ENCODE peak calls at places on chromosomes 13 and 19, in six cellular contexts. One of them, this sample, is unnamed.

GRCh38 chr19:15640294-15640903 is at the start of gene CYP4F3:
- DNase-seq in breast epithelium: peak; percentile 41
- DNase-seq in transverse colon: peak; percentile 96
- DNase-seq in GM23338: no peak
- DNase-seq in suprapubic skin: no peak
- DNase-seq in HCT116: peak; percentile 80
- DNase-seq in this sample: no peak

GRCh38 chr19:33390120-33390907 is 16.8 kb downstream of the CEBPG start:
- DNase-seq in breast epithelium: peak; percentile 56
- DNase-seq in transverse colon: peak; percentile 45
- DNase-seq in GM23338: no peak
- DNase-seq in suprapubic skin: no peak
- DNase-seq in HCT116: no peak
- DNase-seq in this sample: peak; percentile 91

GRCh38 chr19:55646889-55647731 is 902 bp upstream of the CCDC106 start:
- DNase-seq in breast epithelium: no peak
- DNase-seq in transverse colon: no peak
- DNase-seq in GM23338: no peak
- DNase-seq in suprapubic skin: no peak
- DNase-seq in HCT116: no peak
- DNase-seq in this sample: no peak

GRCh38 chr13:64553411-64554129 is 2676.6 kb downstream of the PCDH9 start:
- DNase-seq in breast epithelium: no peak
- DNase-seq in transverse colon: no peak
- DNase-seq in GM23338: no peak
- DNase-seq in suprapubic skin: no peak
- DNase-seq in HCT116: no peak
- DNase-seq in this sample: no peak

GRCh38 chr13:104773775-104774174 is 1707.6 kb upstream of the SLC10A2 start:
- DNase-seq in breast epithelium: no peak
- DNase-seq in transverse colon: no peak
- DNase-seq in GM23338: peak; percentile 86
- DNase-seq in suprapubic skin: no peak
- DNase-seq in HCT116: peak; percentile 39
- DNase-seq in this sample: no peak

GRCh38 chr13:34352958-34353357 is 535.0 kb downstream of the RFC3 start:
- DNase-seq in breast epithelium: no peak
- DNase-seq in transverse colon: no peak
- DNase-seq in GM23338: no peak
- DNase-seq in suprapubic skin: no peak
- DNase-seq in HCT116: no peak
- DNase-seq in this sample: no peak

GRCh38 chr19:38227272-38228004 is 3.4 kb upstream of the DPF1 start:
- DNase-seq in breast epithelium: no peak
- DNase-seq in transverse colon: no peak
- DNase-seq in GM23338: no peak
- DNase-seq in suprapubic skin: no peak
- DNase-seq in HCT116: no peak
- DNase-seq in this sample: no peak

GRCh38 chr19:10680545-10681135 is 20.6 kb upstream of the QTRT1 start:
- DNase-seq in breast epithelium: no peak
- DNase-seq in transverse colon: no peak
- DNase-seq in GM23338: no peak
- DNase-seq in suprapubic skin: no peak
- DNase-seq in HCT116: no peak
- DNase-seq in this sample: no peak

GRCh38 chr13:73158851-73159250 is 100.0 kb downstream of the KLF5 start:
- DNase-seq in breast epithelium: no peak
- DNase-seq in transverse colon: no peak
- DNase-seq in GM23338: no peak
- DNase-seq in suprapubic skin: no peak
- DNase-seq in HCT116: no peak
- DNase-seq in this sample: no peak

GRCh38 chr19:51489113-51489512 is 10.8 kb downstream of the CEACAM18 start:
- DNase-seq in breast epithelium: no peak
- DNase-seq in transverse colon: no peak
- DNase-seq in GM23338: no peak
- DNase-seq in suprapubic skin: no peak
- DNase-seq in HCT116: no peak
- DNase-seq in this sample: no peak

GRCh38 chr13:85828094-85828684 is 29.0 kb upstream of the SLITRK6 start:
- DNase-seq in breast epithelium: no peak
- DNase-seq in transverse colon: no peak
- DNase-seq in GM23338: peak; percentile 47
- DNase-seq in suprapubic skin: no peak
- DNase-seq in HCT116: peak; percentile 13
- DNase-seq in this sample: no peak

GRCh38 chr19:18847516-18848463 is 16.0 kb downstream of the UPF1 start:
- DNase-seq in breast epithelium: no peak
- DNase-seq in transverse colon: no peak
- DNase-seq in GM23338: no peak
- DNase-seq in suprapubic skin: no peak
- DNase-seq in HCT116: no peak
- DNase-seq in this sample: no peak

GRCh38 chr19:7918615-7919421 is 1.3 kb upstream of the SNAPC2 start:
- DNase-seq in breast epithelium: no peak
- DNase-seq in transverse colon: no peak
- DNase-seq in GM23338: no peak
- DNase-seq in suprapubic skin: no peak
- DNase-seq in HCT116: no peak
- DNase-seq in this sample: no peak

GRCh38 chr13:27259831-27260230 is 8.5 kb downstream of the RPL21 start:
- DNase-seq in breast epithelium: no peak
- DNase-seq in transverse colon: no peak
- DNase-seq in GM23338: no peak
- DNase-seq in suprapubic skin: no peak
- DNase-seq in HCT116: no peak
- DNase-seq in this sample: no peak

GRCh38 chr19:17706750-17707181 is 12.5 kb upstream of the MAP1S start:
- DNase-seq in breast epithelium: no peak
- DNase-seq in transverse colon: no peak
- DNase-seq in GM23338: peak; percentile 98
- DNase-seq in suprapubic skin: no peak
- DNase-seq in HCT116: peak; percentile 69
- DNase-seq in this sample: no peak

GRCh38 chr19:34120846-34121639 is 51.3 kb upstream of the LSM14A start:
- DNase-seq in breast epithelium: no peak
- DNase-seq in transverse colon: no peak
- DNase-seq in GM23338: peak; percentile 77
- DNase-seq in suprapubic skin: no peak
- DNase-seq in HCT116: peak; percentile 43
- DNase-seq in this sample: no peak

GRCh38 chr19:48685583-48685982 is 10.2 kb upstream of the FUT2 start:
- DNase-seq in breast epithelium: no peak
- DNase-seq in transverse colon: no peak
- DNase-seq in GM23338: no peak
- DNase-seq in suprapubic skin: no peak
- DNase-seq in HCT116: no peak
- DNase-seq in this sample: no peak

GRCh38 chr13:110306340-110306959 is 507 bp downstream of the COL4A1 start:
- DNase-seq in breast epithelium: no peak
- DNase-seq in transverse colon: no peak
- DNase-seq in GM23338: peak; percentile 64
- DNase-seq in suprapubic skin: peak; percentile 77
- DNase-seq in HCT116: no peak
- DNase-seq in this sample: peak; percentile 80

GRCh38 chr13:44398606-44399005 is 25.0 kb downstream of the SERP2 start:
- DNase-seq in breast epithelium: no peak
- DNase-seq in transverse colon: no peak
- DNase-seq in GM23338: no peak
- DNase-seq in suprapubic skin: no peak
- DNase-seq in HCT116: no peak
- DNase-seq in this sample: peak; percentile 39

GRCh38 chr13:73325351-73326214 is 266.8 kb downstream of the KLF5 start:
- DNase-seq in breast epithelium: no peak
- DNase-seq in transverse colon: peak; percentile 42
- DNase-seq in GM23338: no peak
- DNase-seq in suprapubic skin: no peak
- DNase-seq in HCT116: no peak
- DNase-seq in this sample: no peak

GRCh38 chr19:42421591-42422031 is 5.6 kb downstream of the LIPE start:
- DNase-seq in breast epithelium: no peak
- DNase-seq in transverse colon: no peak
- DNase-seq in GM23338: no peak
- DNase-seq in suprapubic skin: no peak
- DNase-seq in HCT116: no peak
- DNase-seq in this sample: peak; percentile 62

GRCh38 chr19:45638930-45639729 is at the start of gene EML2:
- DNase-seq in breast epithelium: no peak
- DNase-seq in transverse colon: peak; percentile 80
- DNase-seq in GM23338: peak; percentile 97
- DNase-seq in suprapubic skin: peak; percentile 84
- DNase-seq in HCT116: no peak
- DNase-seq in this sample: no peak

GRCh38 chr13:45339867-45340266 is 1.1 kb downstream of the TPT1 start:
- DNase-seq in breast epithelium: no peak
- DNase-seq in transverse colon: no peak
- DNase-seq in GM23338: no peak
- DNase-seq in suprapubic skin: no peak
- DNase-seq in HCT116: no peak
- DNase-seq in this sample: no peak

DNA sequence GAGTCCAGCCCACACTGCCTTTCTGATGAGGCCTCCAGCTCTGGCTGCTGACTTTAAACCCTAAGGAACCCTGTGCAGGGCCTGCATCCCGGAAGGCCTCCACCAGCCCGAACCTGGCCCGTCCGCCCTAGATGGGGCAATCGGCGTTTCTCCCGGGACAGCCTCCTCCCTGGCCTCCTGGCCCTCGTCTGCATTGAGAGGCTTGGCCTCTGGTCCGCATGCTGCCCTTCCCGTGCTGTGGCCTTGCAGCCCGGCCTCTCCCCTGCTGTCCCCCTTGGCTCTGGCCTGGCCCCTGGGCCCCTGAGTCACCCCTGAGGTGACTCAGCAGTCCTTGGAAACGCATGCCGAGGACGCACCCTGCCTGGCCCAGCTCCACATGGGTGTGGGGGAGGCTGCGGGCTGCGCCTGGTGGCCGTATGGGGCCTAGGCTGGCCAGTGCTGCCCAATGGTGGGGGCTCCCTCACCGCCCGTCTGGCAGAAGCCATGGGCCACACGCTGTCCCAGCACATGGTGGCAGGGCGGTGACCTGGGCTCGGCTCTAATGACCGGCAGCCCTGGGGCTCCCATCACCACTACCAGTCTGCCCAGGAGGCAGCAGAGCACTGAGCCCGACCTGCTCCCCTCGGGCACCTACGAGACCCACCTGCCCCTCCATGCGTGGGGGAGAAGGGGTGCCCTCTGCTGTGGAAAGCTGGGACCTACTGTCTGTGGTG is 25.7 kb downstream of the SH3GL1 start:
- DNase-seq in breast epithelium: no peak
- DNase-seq in transverse colon: peak; percentile 70
- DNase-seq in GM23338: no peak
- DNase-seq in suprapubic skin: peak; percentile 92
- DNase-seq in HCT116: peak; percentile 63
- DNase-seq in this sample: peak; percentile 93
- TF ChIP-seq POLR2AphosphoS5 in breast epithelium: peak; percentile 88
- TF ChIP-seq POLR2AphosphoS5 in transverse colon: peak; percentile 42
- TF ChIP-seq POLR2AphosphoS5 in GM23338: no peak
- TF ChIP-seq POLR2AphosphoS5 in suprapubic skin: peak; percentile 87
- TF ChIP-seq POLR2AphosphoS5 in HCT116: peak; percentile 47
- TF ChIP-seq POLR2AphosphoS5 in this sample: peak; percentile 43

DNA sequence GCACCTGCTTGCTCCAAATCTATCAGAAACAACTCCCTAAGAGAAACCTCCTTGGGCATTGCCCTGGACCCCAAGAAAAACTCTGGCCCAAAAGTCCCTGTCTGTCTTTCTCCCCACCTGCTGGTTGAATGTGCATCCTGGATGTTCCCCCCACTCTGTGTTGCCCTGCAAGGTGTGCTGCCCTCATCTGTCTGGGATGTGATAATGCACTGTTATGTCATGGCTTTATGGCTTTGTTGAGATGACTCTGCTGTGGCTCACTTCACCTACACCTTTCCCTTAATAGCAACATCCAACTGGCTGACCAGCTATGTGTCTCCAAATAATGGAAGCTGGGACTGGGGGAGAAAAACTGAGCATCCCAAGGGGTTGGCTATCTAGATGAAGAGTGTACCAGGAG is 2.6 kb downstream of the ZNF20 start:
- DNase-seq in breast epithelium: no peak
- DNase-seq in transverse colon: no peak
- DNase-seq in GM23338: peak; percentile 73
- DNase-seq in suprapubic skin: no peak
- DNase-seq in HCT116: no peak
- DNase-seq in this sample: no peak
- TF ChIP-seq CTCF in breast epithelium: no peak
- TF ChIP-seq CTCF in transverse colon: no peak
- TF ChIP-seq CTCF in GM23338: peak; percentile 65
- TF ChIP-seq CTCF in suprapubic skin: peak; percentile 15
- TF ChIP-seq CTCF in HCT116: no peak
- TF ChIP-seq CTCF in this sample: no peak

DNA sequence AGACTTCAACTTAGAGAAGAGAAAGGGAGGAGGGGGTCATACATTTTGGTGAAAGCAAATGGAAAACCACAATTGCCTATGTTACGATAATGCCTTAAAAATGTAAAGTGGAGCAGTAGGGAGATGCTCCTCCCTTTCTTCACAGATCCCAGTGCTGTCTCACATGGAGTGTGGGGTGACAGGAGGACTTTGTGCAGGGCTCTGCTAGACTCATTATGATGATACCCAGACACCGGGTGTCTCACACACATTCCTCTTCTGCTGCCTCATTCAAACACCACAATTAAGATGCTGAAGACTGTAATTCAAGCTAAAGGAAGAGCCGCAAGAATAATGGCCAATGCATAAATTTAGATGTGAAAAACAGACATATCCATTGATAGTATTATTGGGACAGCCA is 150.6 kb downstream of the LHFPL6 start:
- DNase-seq in breast epithelium: no peak
- DNase-seq in transverse colon: no peak
- DNase-seq in GM23338: no peak
- DNase-seq in suprapubic skin: no peak
- DNase-seq in HCT116: no peak
- DNase-seq in this sample: no peak
- H3K27ac ChIP-seq in breast epithelium: peak overlapping the region; percentile 44
- H3K27ac ChIP-seq in transverse colon: peak overlapping the region; percentile 59
- H3K27ac ChIP-seq in GM23338: no peak overlapping the region
- H3K27ac ChIP-seq in suprapubic skin: no peak overlapping the region
- H3K27ac ChIP-seq in HCT116: no peak overlapping the region
- H3K27ac ChIP-seq in this sample: peak overlapping the region; percentile 79

DNA sequence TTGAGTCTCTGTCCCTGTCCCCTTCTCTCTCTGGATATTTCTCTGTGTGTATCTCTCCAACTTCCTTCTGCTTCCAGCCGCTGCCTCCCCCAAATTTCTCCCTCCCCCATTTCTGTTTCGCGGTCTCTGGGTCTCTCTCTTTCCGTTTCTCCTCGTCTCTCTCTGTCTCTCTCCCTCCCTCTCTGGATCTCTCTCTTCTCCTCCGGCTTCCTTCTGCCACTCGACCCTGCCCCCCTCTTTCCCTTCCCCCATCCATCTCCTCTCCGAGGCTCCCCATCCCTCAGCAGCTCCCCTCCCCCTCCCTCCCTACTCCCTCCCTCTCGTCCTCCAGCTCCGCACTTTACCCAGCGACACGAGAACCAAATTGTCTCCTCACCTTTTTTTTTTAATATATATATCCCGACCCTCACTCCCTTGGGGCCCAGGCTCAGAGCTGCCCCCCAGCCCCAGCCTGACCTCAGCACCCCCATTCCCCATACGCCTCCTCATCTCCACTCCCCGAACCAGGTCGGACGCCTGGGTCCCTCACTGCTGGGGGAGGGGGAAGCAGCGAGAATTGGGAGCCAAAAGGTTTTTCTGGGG is 3.5 kb upstream of the CACNG8 start:
- DNase-seq in breast epithelium: no peak
- DNase-seq in transverse colon: no peak
- DNase-seq in GM23338: peak; percentile 94
- DNase-seq in suprapubic skin: no peak
- DNase-seq in HCT116: no peak
- DNase-seq in this sample: no peak
- TF ChIP-seq POLR2AphosphoS5 in breast epithelium: no peak
- TF ChIP-seq POLR2AphosphoS5 in transverse colon: no peak
- TF ChIP-seq POLR2AphosphoS5 in GM23338: peak; percentile 41
- TF ChIP-seq POLR2AphosphoS5 in suprapubic skin: no peak
- TF ChIP-seq POLR2AphosphoS5 in HCT116: no peak
- TF ChIP-seq POLR2AphosphoS5 in this sample: no peak